ENCODE peak calls at places on chromosomes 7 and 10, in seven cellular contexts. S, X, L, Z, H, A and C are unnamed samples. For H3K27me3, the result is how much of the 10 kb centered on the place peaks cover.

GRCh38 chr7:1383398-1384112 is 75.7 kb downstream of the MICALL2 start:
- DNase-seq in A (no peak), H (no peak), X (no peak), L (no peak), Z (no peak), S (no peak), C (no peak)

GRCh38 chr7:101939136-101939695 is 121.8 kb downstream of the CUX1 start:
- DNase-seq in X (no peak), A (no peak), L (no peak), Z (no peak), H (no peak), S (no peak), C (no peak)

GRCh38 chr10:25766687-25767221 is 167.3 kb upstream of the MYO3A start:
- DNase-seq in S (peak), H (peak), L (no peak), X (peak), Z (no peak), A (no peak), C (peak)

GRCh38 chr10:93383562-93383981 is 98.6 kb downstream of the MYOF start:
- DNase-seq in X (no peak), H (peak), L (peak), S (no peak), Z (peak), A (peak), C (peak)

GRCh38 chr10:115082521-115082920 is 10.6 kb upstream of the ATRNL1 start:
- DNase-seq in Z (peak), L (no peak), S (no peak), X (no peak), A (no peak), H (no peak), C (no peak)

GRCh38 chr10:117007080-117007479 is 2.1 kb upstream of the SHTN1 start:
- DNase-seq in L (peak), Z (peak), A (peak), S (no peak), H (no peak), X (no peak), C (no peak)

GRCh38 chr7:157189405-157189804 is 50.7 kb downstream of the UBE3C start:
- DNase-seq in A (no peak), Z (no peak), L (no peak), S (no peak), H (peak), X (no peak), C (peak)

GRCh38 chr10:3265081-3265480 is 92.5 kb upstream of the PITRM1 start:
- DNase-seq in A (peak), Z (peak), X (no peak), S (no peak), H (peak), L (peak), C (no peak)

GRCh38 chr10:126646101-126646500 is 24.4 kb downstream of the C10orf90 start:
- DNase-seq in S (no peak), Z (peak), L (peak), X (no peak), H (no peak), A (peak), C (no peak)

GRCh38 chr10:112959207-112959838 is 9.3 kb downstream of the TCF7L2 start:
- DNase-seq in X (no peak), L (peak), Z (peak), H (no peak), S (no peak), A (no peak), C (no peak)

GRCh38 chr10:22791655-22792054 is 77.3 kb upstream of the PIP4K2A start:
- DNase-seq in L (no peak), H (no peak), Z (no peak), X (no peak), A (no peak), S (no peak), C (no peak)

GRCh38 chr7:42552227-42552626 is 315.2 kb upstream of the GLI3 start:
- DNase-seq in A (no peak), L (no peak), X (no peak), Z (no peak), S (no peak), H (no peak), C (no peak)

GRCh38 chr10:22717728-22718127 is 3.4 kb upstream of the PIP4K2A start:
- DNase-seq in H (no peak), X (no peak), L (no peak), S (no peak), A (no peak), Z (no peak), C (no peak)

GRCh38 chr7:24980695-24981543 is 941 bp upstream of the OSBPL3 start:
- DNase-seq in S (no peak), X (peak), H (peak), Z (peak), A (peak), L (peak), C (peak)

GRCh38 chr10:12006671-12007070 is 35.9 kb downstream of the UPF2 start:
- DNase-seq in A (no peak), S (no peak), X (no peak), L (no peak), H (peak), Z (no peak), C (no peak)

GRCh38 chr7:51009716-51010496 is 227.2 kb upstream of the GRB10 start:
- DNase-seq in X (peak), H (peak), A (no peak), L (peak), S (no peak), Z (no peak), C (no peak)

GRCh38 chr7:150924256-150924851 is 53.8 kb downstream of the KCNH2 start:
- DNase-seq in L (no peak), X (no peak), H (no peak), S (no peak), A (no peak), Z (no peak), C (no peak)

GRCh38 chr7:150926066-150926465 is 52.1 kb downstream of the KCNH2 start:
- DNase-seq in S (no peak), Z (no peak), H (no peak), L (no peak), A (no peak), X (no peak), C (no peak)

GRCh38 chr7:150923191-150923590 is 54.9 kb downstream of the KCNH2 start:
- DNase-seq in Z (no peak), L (no peak), S (no peak), H (no peak), A (no peak), X (no peak), C (no peak)

GRCh38 chr7:150927157-150927953 is 50.8 kb downstream of the KCNH2 start:
- DNase-seq in S (no peak), Z (no peak), X (no peak), L (no peak), A (no peak), H (peak), C (no peak)

GRCh38 chr7:150923802-150924201 is 54.3 kb downstream of the KCNH2 start:
- DNase-seq in A (no peak), H (no peak), L (no peak), S (no peak), X (no peak), Z (no peak), C (no peak)
- H3K27me3 ChIP-seq in A (under half), H (under half), L (under half), S (under half), X (under half), Z (half or more), C (under half)

DNA sequence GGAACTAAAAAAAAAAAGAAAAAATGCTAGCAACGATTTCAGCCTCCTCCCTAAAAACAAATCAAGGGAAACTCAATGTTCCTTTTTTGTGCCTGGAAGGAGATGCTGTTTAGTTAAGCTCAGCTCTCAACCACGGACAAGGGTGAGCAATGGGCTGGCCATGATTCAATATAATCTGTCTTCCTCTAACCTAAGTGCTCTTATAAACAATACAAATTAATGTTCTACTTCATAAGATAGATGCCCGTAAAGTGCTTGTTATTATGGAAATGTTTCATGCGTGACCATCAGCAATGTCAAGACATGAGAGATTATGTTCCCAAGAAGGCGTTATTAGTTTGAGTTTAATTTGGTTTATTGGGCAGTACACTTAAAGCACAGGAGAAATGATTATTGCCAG is 320.3 kb downstream of the SFMBT2 start:
- DNase-seq in Z (peak), L (peak), A (no peak), S (no peak), H (no peak), X (no peak), C (no peak)
- H2BK120ac ChIP-seq in Z (no peak), L (no peak), A (no peak), S (no peak), H (no peak), X (no peak), C (no peak)

DNA sequence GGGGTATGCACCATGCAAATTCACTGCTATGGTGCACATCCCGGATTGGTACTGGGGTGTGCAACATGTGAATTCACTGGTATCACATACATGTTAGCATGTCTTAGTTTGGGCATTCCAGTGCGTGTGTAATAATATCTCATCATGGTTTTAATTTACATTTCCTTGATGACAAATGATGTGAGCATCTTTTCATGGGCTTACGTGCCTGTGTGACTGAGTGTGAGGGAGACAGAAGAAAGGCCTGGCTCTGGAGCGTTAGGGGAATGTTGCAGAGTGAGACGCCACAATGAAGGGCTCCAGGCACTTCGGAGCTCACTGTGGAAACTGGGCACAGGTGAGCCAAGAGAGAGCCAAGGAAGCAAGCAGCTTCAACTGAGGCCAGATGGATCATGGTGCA is 162.6 kb downstream of the UBE2H start:
- DNase-seq in A (no peak), S (no peak), L (peak), X (no peak), H (no peak), Z (no peak), C (no peak)
- H3K27me3 ChIP-seq in A (under half), S (under half), L (under half), X (under half), H (under half), Z (half or more), C (under half)

DNA sequence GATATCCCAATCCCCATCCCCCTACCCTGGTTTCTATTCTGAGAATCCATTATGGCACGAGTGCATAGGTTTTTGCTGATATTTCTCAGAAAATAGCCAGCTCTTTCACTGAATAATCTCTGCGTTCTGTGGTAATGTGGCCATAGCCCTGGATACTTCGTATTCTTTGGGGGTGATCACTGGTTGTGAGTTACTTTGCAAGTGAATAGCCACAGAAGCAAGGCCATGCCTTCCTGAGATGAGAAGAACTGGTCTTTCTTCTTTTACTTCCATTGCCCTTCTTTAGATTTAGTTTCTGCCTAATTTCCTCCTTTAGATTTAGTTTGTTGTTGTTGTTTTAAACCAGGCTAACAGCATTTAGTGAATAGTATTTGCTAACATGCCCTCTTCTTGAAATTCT is 323.4 kb downstream of the CDC14C start:
- DNase-seq in X (no peak), Z (no peak), H (no peak), L (no peak), A (no peak), S (no peak), C (no peak)
- H2BK120ac ChIP-seq in X (peak), Z (no peak), H (no peak), L (no peak), A (no peak), S (no peak), C (no peak)

GRCh38 chr7:159118220-159118595 is 26.5 kb downstream of the VIPR2 start:
- DNase-seq in X (no peak), Z (no peak), H (peak), S (no peak), A (no peak), L (no peak), C (no peak)

GRCh38 chr7:159117366-159118219 is 27.1 kb downstream of the VIPR2 start:
- DNase-seq in L (no peak), Z (no peak), S (no peak), A (no peak), H (no peak), X (no peak), C (no peak)

GRCh38 chr7:159115601-159116501 is 28.8 kb downstream of the VIPR2 start:
- DNase-seq in Z (no peak), H (no peak), S (no peak), X (no peak), A (no peak), L (no peak), C (no peak)

GRCh38 chr7:159114981-159115380 is 29.7 kb downstream of the VIPR2 start:
- DNase-seq in A (no peak), H (no peak), X (no peak), S (no peak), Z (no peak), L (no peak), C (no peak)

DNA sequence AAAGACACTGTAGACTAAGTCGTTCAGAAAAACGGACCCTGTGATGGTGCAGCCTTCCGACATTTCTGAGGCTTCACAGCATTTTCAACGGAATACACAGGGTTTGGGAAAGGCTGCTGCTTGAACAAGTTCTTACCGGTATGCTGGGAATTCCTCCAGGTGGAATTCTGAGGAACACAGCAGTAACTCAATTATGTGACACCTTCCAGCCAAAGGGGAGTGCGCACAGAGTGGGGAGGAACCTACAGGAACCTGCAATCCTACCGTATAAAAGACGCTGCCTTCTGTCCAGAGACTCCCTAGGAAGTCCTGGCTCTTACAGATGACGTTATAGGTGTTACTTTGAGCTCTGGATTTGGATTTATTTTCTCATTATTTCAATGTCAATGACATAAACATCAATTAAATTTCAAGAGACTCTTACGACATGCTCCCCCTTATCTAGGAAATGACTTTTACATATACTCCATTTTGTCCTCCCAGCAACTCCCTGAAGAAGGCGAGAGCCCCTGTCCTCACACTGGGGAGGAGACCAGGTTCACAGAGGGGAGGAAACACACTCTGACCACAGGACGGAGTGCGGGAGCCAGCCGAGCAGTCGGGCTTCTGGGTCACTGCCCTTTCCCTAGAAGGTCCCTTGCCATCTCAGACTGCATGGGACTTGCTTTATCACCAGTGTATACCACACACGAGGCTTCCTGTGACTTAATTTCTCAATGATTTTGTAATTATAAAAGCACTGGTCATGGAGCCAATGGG is 27.9 kb downstream of the VIPR2 start:
- DNase-seq in Z (no peak), L (no peak), A (no peak), S (no peak), H (peak), X (no peak), C (no peak)
- H3K27me3 ChIP-seq in Z (under half), L (under half), A (under half), S (under half), H (under half), X (under half), C (under half)

GRCh38 chr10:102837230-102837721 is at the start of gene CYP17A1:
- DNase-seq in Z (no peak), A (no peak), X (no peak), H (no peak), S (no peak), L (no peak), C (no peak)
- H2BK120ac ChIP-seq in Z (no peak), A (no peak), X (no peak), H (no peak), S (no peak), L (no peak), C (no peak)

GRCh38 chr7:150983893-150984368 is 5.8 kb upstream of the KCNH2 start:
- DNase-seq in X (peak), L (peak), S (peak), Z (peak), A (peak), H (peak), C (peak)

GRCh38 chr7:150979706-150980390 is 1.7 kb upstream of the KCNH2 start:
- DNase-seq in H (no peak), S (no peak), L (no peak), X (no peak), Z (no peak), A (no peak), C (no peak)

GRCh38 chr7:150982348-150982747 is 4.2 kb upstream of the KCNH2 start:
- DNase-seq in A (no peak), S (no peak), X (no peak), L (no peak), H (no peak), Z (no peak), C (no peak)

GRCh38 chr7:150980663-150981062 is 2.5 kb upstream of the KCNH2 start:
- DNase-seq in H (peak), L (no peak), Z (no peak), A (no peak), S (no peak), X (no peak), C (peak)

DNA sequence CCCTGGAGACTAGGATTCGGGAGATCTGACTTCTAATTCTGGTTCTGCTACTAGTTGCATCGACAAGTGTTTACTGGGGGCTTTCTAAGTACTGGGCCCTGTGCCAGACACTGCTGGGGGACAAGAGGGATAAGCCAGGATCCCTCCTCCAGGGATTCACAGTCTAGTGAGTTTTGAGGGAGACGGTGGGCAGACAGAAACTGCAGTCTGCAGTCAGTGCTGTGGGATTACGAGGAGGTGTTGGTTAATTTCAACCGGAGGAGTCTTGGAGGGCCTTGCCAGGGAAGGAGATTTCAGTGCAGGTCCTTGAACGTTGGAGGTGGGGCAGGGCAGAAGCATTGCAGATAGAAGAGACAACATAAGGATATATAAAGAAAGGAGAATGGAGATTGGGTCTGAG is 3.5 kb upstream of the KCNH2 start:
- DNase-seq in H (no peak), X (no peak), S (no peak), Z (no peak), A (no peak), L (no peak), C (no peak)
- H3K27me3 ChIP-seq in H (under half), X (under half), S (under half), Z (half or more), A (under half), L (under half), C (under half)